ENCODE peak calls at places on chromosomes 13 and 19, in ten cellular contexts. M, E, P, D, J, K, Z, W, Y and Q are unnamed samples.

GRCh38 chr13:26412961-26413716 is 144.3 kb upstream of the WASF3 start:
- DNase-seq in M (no peak), E (peak; percentile 52), P (no peak), D (no peak), J (no peak), K (no peak), Z (no peak), W (no peak), Y (no peak), Q (no peak)

GRCh38 chr13:76812971-76813691 is 73.1 kb downstream of the KCTD12 start:
- DNase-seq in M (no peak), E (no peak), P (no peak), D (peak; percentile 30), J (no peak), K (no peak), Z (no peak), W (peak; percentile 85), Y (no peak), Q (no peak)

GRCh38 chr13:50812242-50812641 is 31.2 kb downstream of the DLEU7 start:
- DNase-seq in M (no peak), E (no peak), P (no peak), D (no peak), J (no peak), K (no peak), Z (no peak), W (no peak), Y (no peak), Q (no peak)

GRCh38 chr13:49844191-49844590 is 51.7 kb upstream of the KPNA3 start:
- DNase-seq in M (no peak), E (no peak), P (no peak), D (no peak), J (no peak), K (no peak), Z (no peak), W (no peak), Y (no peak), Q (no peak)

GRCh38 chr13:36950920-36951319 is 30.9 kb upstream of the SMAD9 start:
- DNase-seq in M (no peak), E (no peak), P (no peak), D (no peak), J (no peak), K (no peak), Z (no peak), W (no peak), Y (no peak), Q (no peak)

GRCh38 chr19:23957660-23958281 is 43.1 kb downstream of the ZNF726 start:
- DNase-seq in M (no peak), E (no peak), P (peak; percentile 18), D (no peak), J (no peak), K (no peak), Z (no peak), W (no peak), Y (no peak), Q (no peak)

GRCh38 chr19:33519416-33519815 is 2.2 kb downstream of the PEPD start:
- DNase-seq in M (no peak), E (no peak), P (no peak), D (no peak), J (no peak), K (no peak), Z (no peak), W (no peak), Y (no peak), Q (no peak)

GRCh38 chr19:34173145-34173956 is 1.0 kb downstream of the LSM14A start:
- DNase-seq in M (peak; percentile 76), E (peak; percentile 36), P (peak; percentile 65), D (peak; percentile 71), J (peak; percentile 92), K (peak; percentile 31), Z (no peak), W (no peak), Y (peak; percentile 34), Q (peak; percentile 37)

GRCh38 chr13:100035936-100036335 is 53.0 kb upstream of the PCCA start:
- DNase-seq in M (no peak), E (no peak), P (no peak), D (no peak), J (no peak), K (no peak), Z (no peak), W (no peak), Y (no peak), Q (no peak)

GRCh38 chr19:4414144-4414799 is 11.8 kb downstream of the CHAF1A start:
- DNase-seq in M (no peak), E (no peak), P (no peak), D (no peak), J (no peak), K (no peak), Z (no peak), W (no peak), Y (no peak), Q (no peak)

GRCh38 chr13:113075711-113076110 is 29.9 kb upstream of the F7 start:
- DNase-seq in M (peak; percentile 56), E (no peak), P (no peak), D (no peak), J (no peak), K (no peak), Z (peak; percentile 61), W (no peak), Y (no peak), Q (no peak)

GRCh38 chr19:6772028-6772865 is at the start of gene VAV1:
- DNase-seq in M (peak; percentile 97), E (peak; percentile 53), P (peak; percentile 84), D (no peak), J (peak; percentile 36), K (peak; percentile 79), Z (peak; percentile 93), W (peak; percentile 84), Y (peak; percentile 63), Q (peak; percentile 96)

GRCh38 chr19:45556835-45557234 is 27.8 kb downstream of the OPA3 start:
- DNase-seq in M (no peak), E (no peak), P (no peak), D (no peak), J (no peak), K (peak; percentile 6), Z (no peak), W (no peak), Y (no peak), Q (no peak)

GRCh38 chr19:45554481-45554880 is 30.1 kb downstream of the OPA3 start:
- DNase-seq in M (no peak), E (no peak), P (no peak), D (no peak), J (no peak), K (no peak), Z (no peak), W (no peak), Y (no peak), Q (no peak)

GRCh38 chr19:45558399-45558878 is 26.2 kb downstream of the OPA3 start:
- DNase-seq in M (peak; percentile 86), E (peak; percentile 66), P (peak; percentile 77), D (no peak), J (peak; percentile 93), K (peak; percentile 76), Z (no peak), W (no peak), Y (peak; percentile 56), Q (peak; percentile 23)

GRCh38 chr19:45547965-45548609 is 36.5 kb downstream of the OPA3 start:
- DNase-seq in M (no peak), E (no peak), P (peak; percentile 85), D (peak; percentile 56), J (no peak), K (peak; percentile 5), Z (no peak), W (no peak), Y (no peak), Q (no peak)

GRCh38 chr19:45553464-45553863 is 31.1 kb downstream of the OPA3 start:
- DNase-seq in M (no peak), E (no peak), P (peak; percentile 73), D (no peak), J (peak; percentile 92), K (peak; percentile 8), Z (peak; percentile 67), W (no peak), Y (peak; percentile 68), Q (no peak)
- TF ChIP-seq CTCF in M (no peak), E (no peak), P (peak; percentile 72), D (no peak), J (peak; percentile 23), K (no peak), Z (no peak), W (peak; percentile 5), Y (no peak), Q (no peak)

GRCh38 chr13:46372071-46372470 is 15.0 kb downstream of the RUBCNL start:
- DNase-seq in M (no peak), E (no peak), P (no peak), D (no peak), J (no peak), K (no peak), Z (no peak), W (no peak), Y (no peak), Q (no peak)
- TF ChIP-seq POLR2AphosphoS5 in M (no peak), E (no peak), P (no peak), D (no peak), J (no peak), K (no peak), Z (no peak), W (no peak), Y (no peak), Q (no peak)

GRCh38 chr19:14342809-14343208 is 38.4 kb upstream of the ADGRE5 start:
- DNase-seq in M (no peak), E (no peak), P (no peak), D (no peak), J (peak; percentile 45), K (peak; percentile 3), Z (no peak), W (no peak), Y (no peak), Q (no peak)
- TF ChIP-seq CTCF in M (no peak), E (no peak), P (no peak), D (no peak), J (peak; percentile 21), K (peak; percentile 9), Z (no peak), W (no peak), Y (no peak), Q (no peak)

GRCh38 chr13:34011552-34012085 is 193.7 kb downstream of the RFC3 start:
- DNase-seq in M (no peak), E (no peak), P (no peak), D (no peak), J (no peak), K (no peak), Z (no peak), W (no peak), Y (no peak), Q (no peak)

GRCh38 chr13:34017231-34017630 is 199.3 kb downstream of the RFC3 start:
- DNase-seq in M (no peak), E (no peak), P (no peak), D (no peak), J (no peak), K (no peak), Z (no peak), W (no peak), Y (no peak), Q (no peak)

GRCh38 chr13:34013061-34013460 is 195.1 kb downstream of the RFC3 start:
- DNase-seq in M (no peak), E (no peak), P (no peak), D (no peak), J (no peak), K (no peak), Z (no peak), W (no peak), Y (no peak), Q (no peak)

DNA sequence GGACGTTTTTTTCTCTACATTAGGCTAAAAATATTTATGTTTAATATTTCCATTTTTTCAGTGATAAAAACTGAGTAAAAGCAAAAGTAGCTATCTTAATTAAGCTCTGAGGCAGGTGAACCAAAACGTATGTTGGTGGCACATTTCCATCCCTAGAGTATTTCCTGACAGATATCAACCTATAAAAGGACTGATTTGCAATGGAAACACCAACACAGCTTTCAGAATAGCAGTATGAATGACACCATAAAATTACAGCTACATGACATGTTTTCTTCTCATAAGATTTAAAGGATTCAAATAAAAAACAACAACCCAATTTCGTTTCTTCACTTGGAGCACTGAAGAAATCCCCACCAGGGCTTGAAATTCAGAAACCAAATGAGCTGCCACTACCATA is 194.4 kb downstream of the RFC3 start:
- DNase-seq in M (no peak), E (no peak), P (no peak), D (no peak), J (no peak), K (no peak), Z (no peak), W (no peak), Y (no peak), Q (no peak)
- TF ChIP-seq POLR2AphosphoS5 in M (no peak), E (no peak), P (no peak), D (no peak), J (no peak), K (no peak), Z (no peak), W (no peak), Y (no peak), Q (no peak)